ENCODE peak calls at places on chromosome 19, in four cellular contexts. A is PC-9, J is BJ, V is AG09309. X is an unnamed sample.

GRCh38 chr19:1446713-1447564 is 3.0 kb upstream of the APC2 start:
- DNase-seq in A (no peak), J (no peak), V (no peak), X (no peak)

GRCh38 chr19:15448778-15449619 is 757 bp downstream of the WIZ start:
- DNase-seq in A (no peak), J (no peak), V (no peak), X (no peak)

GRCh38 chr19:10471909-10472308 is 31.2 kb downstream of the KEAP1 start:
- DNase-seq in A (no peak), J (no peak), V (no peak), X (no peak)

GRCh38 chr19:49097453-49098288 is 12.4 kb downstream of the SNRNP70 start:
- DNase-seq in A (peak; percentile 75), J (no peak), V (no peak), X (peak; percentile 33)

GRCh38 chr19:34336781-34337271 is 28.2 kb upstream of the GPI start:
- DNase-seq in A (peak; percentile 19), J (no peak), V (no peak), X (no peak)

GRCh38 chr19:40641306-40641705 is 40.1 kb downstream of the LTBP4 start:
- DNase-seq in A (no peak), J (no peak), V (no peak), X (no peak)

GRCh38 chr19:24140099-24140498 is 53.1 kb downstream of the ZNF254 start:
- DNase-seq in A (peak; percentile 1), J (peak; percentile 22), V (peak; percentile 31), X (no peak)

GRCh38 chr19:1862424-1863307 is 713 bp downstream of the KLF16 start:
- DNase-seq in A (peak; percentile 44), J (no peak), V (no peak), X (no peak)

GRCh38 chr19:41967056-41967783 is 8.1 kb upstream of the RABAC1 start:
- DNase-seq in A (no peak), J (no peak), V (no peak), X (no peak)

GRCh38 chr19:13025819-13026477 is 30.7 kb downstream of the NFIX start:
- DNase-seq in A (no peak), J (no peak), V (no peak), X (no peak)

GRCh38 chr19:866769-867300 is 7.4 kb downstream of the CFD start:
- DNase-seq in A (no peak), J (no peak), V (no peak), X (no peak)

GRCh38 chr19:36449059-36449670 is 30.7 kb upstream of the ZFP82 start:
- DNase-seq in A (no peak), J (no peak), V (no peak), X (no peak)

GRCh38 chr19:54209058-54209747 is 8.5 kb downstream of the RPS9 start:
- DNase-seq in A (peak; percentile 25), J (no peak), V (no peak), X (no peak)

GRCh38 chr19:2167896-2168618 is 4.3 kb downstream of the DOT1L start:
- DNase-seq in A (no peak), J (no peak), V (no peak), X (peak; percentile 57)

GRCh38 chr19:1948676-1949075 is 7.7 kb downstream of the CSNK1G2 start:
- DNase-seq in A (no peak), J (no peak), V (no peak), X (no peak)

GRCh38 chr19:54162241-54162805 is 2.8 kb upstream of the LENG1 start:
- DNase-seq in A (peak; percentile 84), J (no peak), V (no peak), X (peak; percentile 79)

GRCh38 chr19:45847661-45848060 is 15.3 kb downstream of the SYMPK start:
- DNase-seq in A (no peak), J (no peak), V (no peak), X (no peak)

GRCh38 chr19:49593233-49594113 is 2.5 kb downstream of the PRR12 start:
- DNase-seq in A (peak; percentile 94), J (peak; percentile 51), V (peak; percentile 41), X (peak; percentile 89)

GRCh38 chr19:39676004-39676403 is 20.3 kb downstream of the LGALS16 start:
- DNase-seq in A (no peak), J (no peak), V (no peak), X (no peak)

GRCh38 chr19:5138606-5139594 is 170.0 kb downstream of the KDM4B start:
- DNase-seq in A (no peak), J (peak; percentile 46), V (peak; percentile 38), X (no peak)

GRCh38 chr19:23531976-23532375 is 136.7 kb upstream of the ZNF91 start:
- DNase-seq in A (no peak), J (no peak), V (no peak), X (no peak)

GRCh38 chr19:30516586-30516985 is 144.4 kb downstream of the ZNF536 start:
- DNase-seq in A (no peak), J (peak; percentile 13), V (no peak), X (no peak)

GRCh38 chr19:2328401-2329161 is at the start of the genes LSM7 and SPPL2B:
- DNase-seq in A (peak; percentile 80), J (peak; percentile 38), V (peak; percentile 29), X (peak; percentile 83)

GRCh38 chr19:42206871-42207755 is 10.4 kb downstream of the DEDD2 start:
- DNase-seq in A (peak; percentile 91), J (no peak), V (no peak), X (no peak)

GRCh38 chr19:14248578-14249011 is 42.6 kb upstream of the ADGRL1 start:
- DNase-seq in A (peak; percentile 29), J (no peak), V (no peak), X (peak; percentile 21)

GRCh38 chr19:37989855-37990254 is 82.8 kb downstream of the SIPA1L3 start:
- DNase-seq in A (peak; percentile 23), J (no peak), V (no peak), X (no peak)

GRCh38 chr19:55105237-55105636 is 12.2 kb downstream of the PPP1R12C start:
- DNase-seq in A (no peak), J (no peak), V (no peak), X (no peak)

GRCh38 chr19:21848706-21849105 is 12.7 kb upstream of the ZNF43 start:
- DNase-seq in A (no peak), J (no peak), V (no peak), X (no peak)

GRCh38 chr19:48553676-48554384 is 1.9 kb downstream of the SULT2B1 start:
- DNase-seq in A (peak; percentile 85), J (peak; percentile 39), V (no peak), X (no peak)

GRCh38 chr19:17311455-17312248 is 2.3 kb downstream of the DDA1 start:
- DNase-seq in A (peak; percentile 78), J (no peak), V (no peak), X (no peak)

GRCh38 chr19:54464624-54465266 is 1.2 kb upstream of the LENG9 start:
- DNase-seq in A (peak; percentile 93), J (no peak), V (no peak), X (peak; percentile 82)

GRCh38 chr19:18442941-18443340 is 5.0 kb upstream of the ISYNA1 start:
- DNase-seq in A (no peak), J (no peak), V (no peak), X (no peak)

GRCh38 chr19:4504874-4505569 is 13.3 kb downstream of the PLIN4 start:
- DNase-seq in A (no peak), J (no peak), V (no peak), X (no peak)

GRCh38 chr19:4556574-4557185 is 2.8 kb downstream of the SEMA6B start:
- DNase-seq in A (no peak), J (no peak), V (no peak), X (no peak)

X was measured in tibial nerve.